ENCODE peak calls at places on chromosomes 6 and 20, in five cellular contexts. One of them, this sample, is unnamed.

GRCh38 chr6:28802417-28803336 is 121.1 kb downstream of the TRIM27 start:
- DNase-seq in hepatocyte: no peak
- DNase-seq in mucosa of descending colon: no peak
- DNase-seq in mesendoderm: peak; percentile 92
- DNase-seq in astrocyte of the cerebellum: no peak
- DNase-seq in this sample: no peak

GRCh38 chr20:44180814-44181213 is 6.2 kb downstream of the JPH2 start:
- DNase-seq in mesendoderm: peak; percentile 94
- DNase-seq in mucosa of descending colon: peak; percentile 13
- DNase-seq in astrocyte of the cerebellum: no peak
- DNase-seq in hepatocyte: peak; percentile 45
- DNase-seq in this sample: no peak

GRCh38 chr20:50032955-50033666 is 50.3 kb downstream of the SNAI1 start:
- DNase-seq in hepatocyte: no peak
- DNase-seq in mucosa of descending colon: no peak
- DNase-seq in astrocyte of the cerebellum: no peak
- DNase-seq in mesendoderm: no peak
- DNase-seq in this sample: no peak

GRCh38 chr20:63658749-63659187 is 656 bp downstream of the RTEL1 start:
- DNase-seq in hepatocyte: no peak
- DNase-seq in astrocyte of the cerebellum: no peak
- DNase-seq in mucosa of descending colon: no peak
- DNase-seq in mesendoderm: no peak
- DNase-seq in this sample: no peak

GRCh38 chr6:3825851-3826581 is 23.2 kb upstream of the FAM50B start:
- DNase-seq in hepatocyte: peak; percentile 88
- DNase-seq in mesendoderm: peak; percentile 49
- DNase-seq in astrocyte of the cerebellum: peak; percentile 96
- DNase-seq in mucosa of descending colon: peak; percentile 56
- DNase-seq in this sample: peak; percentile 97

GRCh38 chr6:143950874-143951273 is 57.2 kb downstream of the PLAGL1 start:
- DNase-seq in astrocyte of the cerebellum: no peak
- DNase-seq in hepatocyte: peak; percentile 28
- DNase-seq in mucosa of descending colon: no peak
- DNase-seq in mesendoderm: no peak
- DNase-seq in this sample: no peak

GRCh38 chr6:107448776-107449175 is 10.6 kb downstream of the PDSS2 start:
- DNase-seq in mesendoderm: no peak
- DNase-seq in hepatocyte: no peak
- DNase-seq in mucosa of descending colon: no peak
- DNase-seq in astrocyte of the cerebellum: no peak
- DNase-seq in this sample: no peak

GRCh38 chr6:79671605-79672266 is 40.6 kb downstream of the SH3BGRL2 start:
- DNase-seq in astrocyte of the cerebellum: no peak
- DNase-seq in mesendoderm: peak; percentile 34
- DNase-seq in mucosa of descending colon: peak; percentile 93
- DNase-seq in hepatocyte: peak; percentile 59
- DNase-seq in this sample: no peak

GRCh38 chr20:48329676-48330644 is 497.8 kb downstream of the PREX1 start:
- DNase-seq in astrocyte of the cerebellum: no peak
- DNase-seq in mucosa of descending colon: peak; percentile 13
- DNase-seq in mesendoderm: peak; percentile 68
- DNase-seq in hepatocyte: no peak
- DNase-seq in this sample: no peak

GRCh38 chr6:54716869-54717268 is 129.7 kb upstream of the FAM83B start:
- DNase-seq in mesendoderm: no peak
- DNase-seq in mucosa of descending colon: no peak
- DNase-seq in astrocyte of the cerebellum: no peak
- DNase-seq in hepatocyte: no peak
- DNase-seq in this sample: no peak

GRCh38 chr20:62489186-62489939 is 13.6 kb upstream of the GATA5 start:
- DNase-seq in astrocyte of the cerebellum: no peak
- DNase-seq in mucosa of descending colon: peak; percentile 15
- DNase-seq in mesendoderm: no peak
- DNase-seq in hepatocyte: peak; percentile 84
- DNase-seq in this sample: no peak

GRCh38 chr6:131923356-131923755 is 27.8 kb downstream of the CCN2 start:
- DNase-seq in astrocyte of the cerebellum: peak; percentile 39
- DNase-seq in mesendoderm: peak; percentile 85
- DNase-seq in mucosa of descending colon: peak; percentile 83
- DNase-seq in hepatocyte: peak; percentile 78
- DNase-seq in this sample: no peak

GRCh38 chr6:127190552-127190951 is 72.1 kb downstream of the RSPO3 start:
- DNase-seq in mesendoderm: peak; percentile 27
- DNase-seq in mucosa of descending colon: no peak
- DNase-seq in astrocyte of the cerebellum: peak; percentile 29
- DNase-seq in hepatocyte: peak; percentile 46
- DNase-seq in this sample: no peak

GRCh38 chr20:43726811-43727338 is at the start of gene GTSF1L:
- DNase-seq in astrocyte of the cerebellum: peak; percentile 46
- DNase-seq in hepatocyte: no peak
- DNase-seq in mucosa of descending colon: no peak
- DNase-seq in mesendoderm: no peak
- DNase-seq in this sample: no peak

GRCh38 chr6:133502451-133503259 is 261.5 kb downstream of the EYA4 start:
- DNase-seq in astrocyte of the cerebellum: peak; percentile 98
- DNase-seq in mesendoderm: peak; percentile 49
- DNase-seq in mucosa of descending colon: no peak
- DNase-seq in hepatocyte: peak; percentile 15
- DNase-seq in this sample: peak; percentile 87

GRCh38 chr6:39590994-39591393 is 134.2 kb downstream of the KIF6 start:
- DNase-seq in hepatocyte: no peak
- DNase-seq in mesendoderm: no peak
- DNase-seq in mucosa of descending colon: no peak
- DNase-seq in astrocyte of the cerebellum: no peak
- DNase-seq in this sample: no peak

GRCh38 chr6:89050155-89050554 is 30.4 kb upstream of the PNRC1 start:
- DNase-seq in mesendoderm: no peak
- DNase-seq in astrocyte of the cerebellum: no peak
- DNase-seq in mucosa of descending colon: no peak
- DNase-seq in hepatocyte: peak; percentile 43
- DNase-seq in this sample: no peak

GRCh38 chr20:17590245-17590644 is 20.4 kb downstream of the DSTN start:
- DNase-seq in mucosa of descending colon: no peak
- DNase-seq in mesendoderm: no peak
- DNase-seq in hepatocyte: no peak
- DNase-seq in astrocyte of the cerebellum: no peak
- DNase-seq in this sample: no peak
- H3K4me3 ChIP-seq in mucosa of descending colon: no peak overlapping the region
- H3K4me3 ChIP-seq in mesendoderm: no peak overlapping the region
- H3K4me3 ChIP-seq in hepatocyte: no peak overlapping the region
- H3K4me3 ChIP-seq in astrocyte of the cerebellum: no peak overlapping the region
- H3K4me3 ChIP-seq in this sample: no peak overlapping the region

GRCh38 chr6:167573461-167574215 is 248.8 kb downstream of the TTLL2 start:
- DNase-seq in mesendoderm: no peak
- DNase-seq in mucosa of descending colon: no peak
- DNase-seq in astrocyte of the cerebellum: peak; percentile 37
- DNase-seq in hepatocyte: no peak
- DNase-seq in this sample: no peak

GRCh38 chr6:167576050-167576741 is 250.5 kb upstream of the AFDN start:
- DNase-seq in mucosa of descending colon: no peak
- DNase-seq in hepatocyte: no peak
- DNase-seq in astrocyte of the cerebellum: no peak
- DNase-seq in mesendoderm: no peak
- DNase-seq in this sample: no peak

GRCh38 chr6:167575201-167575696 is 250.4 kb downstream of the TTLL2 start:
- DNase-seq in mesendoderm: no peak
- DNase-seq in hepatocyte: no peak
- DNase-seq in mucosa of descending colon: no peak
- DNase-seq in astrocyte of the cerebellum: no peak
- DNase-seq in this sample: no peak

GRCh38 chr6:167572841-167573271 is 248.0 kb downstream of the TTLL2 start:
- DNase-seq in mucosa of descending colon: no peak
- DNase-seq in astrocyte of the cerebellum: no peak
- DNase-seq in mesendoderm: no peak
- DNase-seq in hepatocyte: no peak
- DNase-seq in this sample: no peak

GRCh38 chr6:167574431-167575097 is 249.7 kb downstream of the TTLL2 start:
- DNase-seq in mesendoderm: no peak
- DNase-seq in hepatocyte: no peak
- DNase-seq in mucosa of descending colon: no peak
- DNase-seq in astrocyte of the cerebellum: no peak
- DNase-seq in this sample: no peak
- H3K4me3 ChIP-seq in mesendoderm: no peak overlapping the region
- H3K4me3 ChIP-seq in hepatocyte: no peak overlapping the region
- H3K4me3 ChIP-seq in mucosa of descending colon: no peak overlapping the region
- H3K4me3 ChIP-seq in astrocyte of the cerebellum: no peak overlapping the region
- H3K4me3 ChIP-seq in this sample: no peak overlapping the region

DNA sequence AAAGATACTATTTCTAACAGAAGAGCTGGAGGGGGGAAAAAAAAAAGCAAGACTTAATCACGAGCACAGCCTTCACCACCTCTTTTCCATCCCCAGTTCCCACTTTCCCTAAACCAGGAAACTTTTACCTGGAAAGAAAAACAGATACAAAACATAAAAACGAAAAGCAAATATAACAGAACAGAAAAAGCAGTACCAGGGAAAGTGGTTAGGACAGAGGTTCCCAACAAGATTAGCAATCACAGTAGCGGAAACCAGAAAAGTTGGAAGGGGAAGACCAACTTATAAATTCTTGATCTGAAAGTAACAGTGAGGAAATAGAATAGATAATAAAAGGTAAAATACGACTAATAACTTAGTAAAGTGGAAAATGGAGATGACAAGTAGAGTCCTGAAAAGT is 1.2 kb downstream of the DDX39B start:
- DNase-seq in mucosa of descending colon: no peak
- DNase-seq in astrocyte of the cerebellum: no peak
- DNase-seq in hepatocyte: no peak
- DNase-seq in mesendoderm: no peak
- DNase-seq in this sample: no peak
- H3K4me3 ChIP-seq in mucosa of descending colon: peak overlapping the region; percentile 52
- H3K4me3 ChIP-seq in astrocyte of the cerebellum: peak overlapping the region; percentile 94
- H3K4me3 ChIP-seq in hepatocyte: peak overlapping the region; percentile 56
- H3K4me3 ChIP-seq in mesendoderm: peak overlapping the region; percentile 48
- H3K4me3 ChIP-seq in this sample: peak overlapping the region; percentile 75

DNA sequence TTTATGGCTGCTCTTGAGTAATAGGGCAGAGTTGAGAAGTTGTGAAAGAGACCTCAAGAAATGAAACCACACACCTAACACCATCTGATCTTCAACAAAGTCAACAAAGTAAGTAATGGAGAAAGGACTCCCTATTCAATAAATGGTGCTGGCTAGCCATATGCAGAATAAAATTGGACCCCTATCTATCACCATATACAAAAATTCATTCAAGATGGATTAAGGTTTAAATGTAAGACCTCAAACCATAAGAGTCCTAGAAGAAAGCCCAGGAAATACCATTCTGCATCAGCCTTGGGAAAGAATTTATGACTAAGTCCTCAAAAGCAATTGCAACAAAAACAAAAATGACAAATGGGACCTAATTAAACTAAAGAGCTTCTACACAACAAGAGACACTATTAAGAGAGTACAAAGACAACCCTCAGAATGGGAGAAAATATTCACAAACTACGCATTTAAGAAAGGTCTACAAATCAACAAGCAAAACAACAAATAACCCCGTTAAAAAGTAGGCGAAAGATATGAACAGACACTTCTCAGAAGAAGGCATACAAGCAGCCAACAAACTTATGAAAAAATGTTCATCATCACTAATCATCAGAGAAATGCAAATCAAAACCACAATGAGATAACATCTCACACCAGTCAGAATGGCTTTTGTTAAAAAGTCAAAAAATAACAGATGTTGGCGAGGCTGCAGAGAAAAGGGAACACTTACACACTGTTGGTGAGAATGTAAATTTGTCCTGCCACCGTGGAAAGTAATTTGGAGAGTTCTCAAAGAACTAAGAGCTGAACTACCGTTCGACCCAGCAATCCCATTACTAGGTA is 4.0 kb downstream of the MAP3K5 start:
- DNase-seq in hepatocyte: no peak
- DNase-seq in mucosa of descending colon: no peak
- DNase-seq in astrocyte of the cerebellum: peak; percentile 79
- DNase-seq in mesendoderm: no peak
- DNase-seq in this sample: peak; percentile 51
- H3K4me3 ChIP-seq in hepatocyte: no peak overlapping the region
- H3K4me3 ChIP-seq in mucosa of descending colon: no peak overlapping the region
- H3K4me3 ChIP-seq in astrocyte of the cerebellum: peak overlapping the region; percentile 0
- H3K4me3 ChIP-seq in mesendoderm: no peak overlapping the region
- H3K4me3 ChIP-seq in this sample: no peak overlapping the region